ENCODE peak calls at places on chromosomes 13 and 19, in four cellular contexts. A is cardiac muscle cell, G is AG10803, K is heart right ventricle. C is an unnamed sample.

GRCh38 chr13:44312898-44313551 is 60.6 kb upstream of the SERP2 start:
- DNase-seq in A (peak), G (peak), K (no peak), C (no peak)

GRCh38 chr13:53338760-53339159 is 310.1 kb downstream of the OLFM4 start:
- DNase-seq in A (no peak), G (no peak), K (no peak), C (no peak)

GRCh38 chr13:113562866-113563265 is 21.7 kb upstream of the TFDP1 start:
- DNase-seq in A (no peak), G (no peak), K (no peak), C (no peak)

GRCh38 chr13:107203146-107203847 is 635.4 kb upstream of the ARGLU1 start:
- DNase-seq in A (peak), G (peak), K (peak), C (peak)

GRCh38 chr13:114029866-114030625 is 56.2 kb upstream of the C13orf46 start:
- DNase-seq in A (no peak), G (no peak), K (no peak), C (no peak)

GRCh38 chr13:83211301-83211700 is 671.0 kb downstream of the SLITRK1 start:
- DNase-seq in A (no peak), G (peak), K (no peak), C (no peak)

GRCh38 chr13:66899955-66900354 is 330.2 kb downstream of the PCDH9 start:
- DNase-seq in A (peak), G (no peak), K (no peak), C (no peak)

GRCh38 chr13:37640499-37640898 is 41.9 kb upstream of the POSTN start:
- DNase-seq in A (peak), G (peak), K (no peak), C (no peak)

GRCh38 chr13:78750735-78751134 is 91.8 kb upstream of the OBI1 start:
- DNase-seq in A (no peak), G (no peak), K (no peak), C (no peak)

GRCh38 chr19:38421856-38422255 is 4.2 kb downstream of the RASGRP4 start:
- DNase-seq in A (no peak), G (no peak), K (no peak), C (no peak)

GRCh38 chr13:51995677-51996551 is 15.3 kb downstream of the ATP7B start:
- DNase-seq in A (peak), G (peak), K (peak), C (no peak)

GRCh38 chr19:22421797-22422196 is 349 bp downstream of the ZNF98 start:
- DNase-seq in A (no peak), G (no peak), K (no peak), C (no peak)

GRCh38 chr19:1651548-1652394 is 644 bp downstream of the TCF3 start:
- DNase-seq in A (peak), G (peak), K (no peak), C (no peak)

GRCh38 chr19:42601811-42602443 is 7.2 kb upstream of the CEACAM8 start:
- DNase-seq in A (peak), G (peak), K (peak), C (peak)

GRCh38 chr19:56107626-56108351 is 13.3 kb downstream of the ZNF787 start:
- DNase-seq in A (no peak), G (no peak), K (no peak), C (no peak)

GRCh38 chr13:60509601-60510386 is 112.8 kb downstream of the TDRD3 start:
- DNase-seq in A (peak), G (peak), K (no peak), C (no peak)

GRCh38 chr19:51471527-51471926 is 6.8 kb upstream of the CEACAM18 start:
- DNase-seq in A (no peak), G (no peak), K (no peak), C (no peak)

GRCh38 chr13:75723927-75724326 is 87.8 kb downstream of the LMO7 start:
- DNase-seq in A (no peak), G (no peak), K (no peak), C (no peak)

GRCh38 chr13:99206873-99207272 is 6.2 kb downstream of the UBAC2 start:
- DNase-seq in A (no peak), G (no peak), K (no peak), C (no peak)

GRCh38 chr19:53908106-53908932 is 759 bp upstream of the CACNG7 start:
- DNase-seq in A (peak), G (peak), K (peak), C (peak)

GRCh38 chr13:67880916-67881315 is 650.8 kb upstream of the PCDH9 start:
- DNase-seq in A (no peak), G (no peak), K (no peak), C (no peak)

GRCh38 chr13:106626473-106626872 is 58.5 kb upstream of the ARGLU1 start:
- DNase-seq in A (no peak), G (no peak), K (no peak), C (no peak)

GRCh38 chr19:35555301-35556005 is 8.0 kb downstream of the ATP4A start:
- DNase-seq in A (peak), G (peak), K (no peak), C (peak)

GRCh38 chr19:15280048-15280725 is 47.9 kb upstream of the EPHX3 start:
- DNase-seq in A (no peak), G (peak), K (no peak), C (no peak)

GRCh38 chr19:23203841-23204344 is 46.3 kb downstream of the ZNF724 start:
- DNase-seq in A (peak), G (no peak), K (peak), C (no peak)

GRCh38 chr19:52786078-52786463 is 520 bp downstream of the ZNF600 start:
- DNase-seq in A (no peak), G (no peak), K (no peak), C (peak)

GRCh38 chr13:98592353-98592740 is 15.4 kb upstream of the STK24 start:
- DNase-seq in A (no peak), G (no peak), K (no peak), C (no peak)

GRCh38 chr19:4061178-4061682 is 5.5 kb downstream of the ZBTB7A start:
- DNase-seq in A (peak), G (peak), K (peak), C (no peak)

GRCh38 chr19:18152817-18153554 is at the start of gene PIK3R2:
- DNase-seq in A (peak), G (peak), K (peak), C (peak)
- TF ChIP-seq CTCF in A (no peak), G (no peak), K (no peak), C (no peak)

GRCh38 chr13:96822900-96823299 is 171.4 kb downstream of the OXGR1 start:
- DNase-seq in A (peak), G (no peak), K (no peak), C (peak)
- TF ChIP-seq CTCF in A (peak), G (peak), K (no peak), C (peak)

GRCh38 chr13:31161583-31162150 is at the start of gene HSPH1:
- DNase-seq in A (peak), G (peak), K (peak), C (peak)
- TF ChIP-seq CTCF in A (peak), G (peak), K (peak), C (no peak)

GRCh38 chr13:73138967-73139491 is 80.2 kb downstream of the KLF5 start:
- DNase-seq in A (no peak), G (no peak), K (no peak), C (no peak)

GRCh38 chr13:73138276-73138950 is 79.6 kb downstream of the KLF5 start:
- DNase-seq in A (peak), G (peak), K (no peak), C (no peak)

GRCh38 chr13:73140804-73141203 is 82.0 kb downstream of the KLF5 start:
- DNase-seq in A (no peak), G (no peak), K (no peak), C (no peak)

GRCh38 chr13:73133536-73133935 is 74.7 kb downstream of the KLF5 start:
- DNase-seq in A (no peak), G (no peak), K (no peak), C (no peak)

GRCh38 chr13:73136776-73137175 is 78.0 kb downstream of the KLF5 start:
- DNase-seq in A (no peak), G (peak), K (no peak), C (no peak)
- TF ChIP-seq CTCF in A (no peak), G (no peak), K (no peak), C (no peak)

DNA sequence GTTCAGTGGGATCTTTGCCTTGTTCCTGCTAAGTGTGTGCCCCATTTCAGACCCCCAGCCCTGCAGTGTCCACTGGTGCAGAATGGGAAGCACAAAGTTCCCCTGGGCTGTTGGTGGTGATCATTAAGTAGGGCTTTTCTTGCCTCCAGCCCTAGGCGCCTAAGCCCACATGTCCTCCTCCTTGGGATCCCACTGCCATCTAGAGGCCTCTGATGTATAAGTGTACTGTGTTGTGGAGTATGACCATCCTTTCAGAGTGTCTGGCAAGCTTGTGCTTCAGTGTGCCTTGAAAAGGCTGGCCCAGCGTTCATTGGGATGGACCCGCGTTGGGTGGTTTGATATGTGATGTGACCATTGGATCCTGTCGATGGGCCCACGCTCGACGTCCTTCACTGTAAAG is 71.2 kb downstream of the WASF3 start:
- DNase-seq in A (peak), G (peak), K (no peak), C (no peak)
- TF ChIP-seq CTCF in A (peak), G (peak), K (no peak), C (no peak)

GRCh38 chr19:7748171-7748570 is 837 bp upstream of the CD209 start:
- DNase-seq in A (no peak), G (no peak), K (no peak), C (no peak)

GRCh38 chr19:7744871-7745270 is 2.5 kb downstream of the CD209 start:
- DNase-seq in A (no peak), G (no peak), K (no peak), C (no peak)

GRCh38 chr19:7751157-7751783 is 3.9 kb upstream of the CD209 start:
- DNase-seq in A (no peak), G (no peak), K (no peak), C (no peak)

GRCh38 chr19:7746903-7747884 is at the start of gene CD209:
- DNase-seq in A (no peak), G (no peak), K (no peak), C (no peak)

GRCh38 chr19:7748756-7749155 is 1.4 kb upstream of the CD209 start:
- DNase-seq in A (peak), G (no peak), K (no peak), C (no peak)
- TF ChIP-seq CTCF in A (no peak), G (peak), K (no peak), C (no peak)

GRCh38 chr13:19888799-19889198 is 25.4 kb upstream of the ZMYM5 start:
- DNase-seq in A (peak), G (peak), K (no peak), C (no peak)
- TF ChIP-seq CTCF in A (peak), G (peak), K (peak), C (no peak)

GRCh38 chr19:6042776-6043726 is 65.1 kb upstream of the RANBP3 start:
- DNase-seq in A (no peak), G (no peak), K (no peak), C (no peak)
- TF ChIP-seq CTCF in A (no peak), G (no peak), K (no peak), C (no peak)